ENCODE peak calls at places on chromosomes 12 and 14, in six cellular contexts. One of them, this sample, is unnamed.

GRCh38 chr14:33567736-33568124 is 383.1 kb downstream of the EGLN3 start:
- DNase-seq in GM20000: no peak
- DNase-seq in GM06990: no peak
- DNase-seq in AG04450: no peak
- DNase-seq in Daoy: peak
- DNase-seq in HTR-8/SVneo: no peak
- DNase-seq in this sample: no peak

GRCh38 chr12:117298191-117298590 is 63.2 kb downstream of the NOS1 start:
- DNase-seq in AG04450: no peak
- DNase-seq in HTR-8/SVneo: no peak
- DNase-seq in Daoy: no peak
- DNase-seq in GM20000: no peak
- DNase-seq in GM06990: no peak
- DNase-seq in this sample: no peak

GRCh38 chr14:34181308-34181707 is 230.4 kb upstream of the EGLN3 start:
- DNase-seq in AG04450: no peak
- DNase-seq in GM20000: no peak
- DNase-seq in Daoy: no peak
- DNase-seq in HTR-8/SVneo: no peak
- DNase-seq in GM06990: no peak
- DNase-seq in this sample: no peak

GRCh38 chr12:68613209-68613904 is 2.7 kb downstream of the RAP1B start:
- DNase-seq in GM20000: no peak
- DNase-seq in GM06990: no peak
- DNase-seq in Daoy: no peak
- DNase-seq in AG04450: no peak
- DNase-seq in HTR-8/SVneo: no peak
- DNase-seq in this sample: no peak

GRCh38 chr14:81286574-81287370 is 66.0 kb upstream of the GTF2A1 start:
- DNase-seq in GM06990: no peak
- DNase-seq in HTR-8/SVneo: no peak
- DNase-seq in GM20000: no peak
- DNase-seq in AG04450: no peak
- DNase-seq in Daoy: no peak
- DNase-seq in this sample: no peak

GRCh38 chr14:86541969-86542368 is 1012.0 kb downstream of the FLRT2 start:
- DNase-seq in GM20000: no peak
- DNase-seq in GM06990: no peak
- DNase-seq in HTR-8/SVneo: no peak
- DNase-seq in Daoy: no peak
- DNase-seq in AG04450: no peak
- DNase-seq in this sample: no peak

GRCh38 chr12:42288544-42288943 is 37.4 kb downstream of the ZCRB1 start:
- DNase-seq in Daoy: no peak
- DNase-seq in GM20000: no peak
- DNase-seq in AG04450: no peak
- DNase-seq in GM06990: no peak
- DNase-seq in HTR-8/SVneo: no peak
- DNase-seq in this sample: no peak

GRCh38 chr12:88945041-88945732 is 364.9 kb upstream of the KITLG start:
- DNase-seq in AG04450: no peak
- DNase-seq in Daoy: no peak
- DNase-seq in GM06990: no peak
- DNase-seq in GM20000: no peak
- DNase-seq in HTR-8/SVneo: no peak
- DNase-seq in this sample: no peak

GRCh38 chr12:127310548-127310947 is 956.4 kb upstream of the TMEM132C start:
- DNase-seq in HTR-8/SVneo: no peak
- DNase-seq in Daoy: peak
- DNase-seq in AG04450: no peak
- DNase-seq in GM20000: no peak
- DNase-seq in GM06990: no peak
- DNase-seq in this sample: no peak

This sample was measured in GM23338.